ENCODE peak calls at places on chromosome 11, in five cellular contexts. C is Kasumi-1, D is astrocyte of the spinal cord, T is choroid plexus epithelial cell, X is AG20443. B is an unnamed sample.

GRCh38 chr11:73410627-73411026 is 34.4 kb downstream of the RELT start:
- DNase-seq in C (no peak), D (no peak), T (no peak), X (no peak), B (no peak)

GRCh38 chr11:95913830-95914229 is 10.1 kb downstream of the MTMR2 start:
- DNase-seq in C (no peak), X (no peak), T (no peak), D (no peak), B (no peak)

GRCh38 chr11:88779551-88779950 is 286.2 kb downstream of the GRM5 start:
- DNase-seq in X (peak; percentile 66), D (peak; percentile 91), C (no peak), T (peak; percentile 17), B (no peak)

GRCh38 chr11:10371926-10372641 is 67.2 kb downstream of the ADM start:
- DNase-seq in D (no peak), T (no peak), X (no peak), C (no peak), B (no peak)

GRCh38 chr11:132402056-132402684 is 1031.8 kb downstream of the NTM start:
- DNase-seq in D (peak; percentile 62), X (peak; percentile 73), T (peak; percentile 72), C (no peak), B (no peak)

GRCh38 chr11:78647986-78648875 is 73.6 kb upstream of the NARS2 start:
- DNase-seq in X (no peak), C (no peak), T (no peak), D (no peak), B (no peak)

GRCh38 chr11:128772814-128773213 is 78.9 kb downstream of the FLI1 start:
- DNase-seq in C (no peak), X (no peak), T (no peak), D (no peak), B (peak; percentile 73)

GRCh38 chr11:29333993-29334780 is 682.6 kb downstream of the KCNA4 start:
- DNase-seq in D (peak; percentile 83), X (peak; percentile 65), T (peak; percentile 84), C (peak; percentile 60), B (no peak)

GRCh38 chr11:45209904-45210699 is 63.7 kb downstream of the PRDM11 start:
- DNase-seq in C (peak; percentile 87), T (peak; percentile 90), D (peak; percentile 71), X (peak; percentile 30), B (peak; percentile 89)

GRCh38 chr11:18792066-18792591 is 531 bp upstream of the PTPN5 start:
- DNase-seq in D (no peak), C (no peak), X (no peak), T (no peak), B (no peak)

GRCh38 chr11:17848709-17849108 is 114.1 kb downstream of the KCNC1 start:
- DNase-seq in X (no peak), T (no peak), C (no peak), D (no peak), B (no peak)

GRCh38 chr11:9039194-9039593 is 35.4 kb upstream of the NRIP3 start:
- DNase-seq in D (peak; percentile 9), T (peak; percentile 72), X (no peak), C (no peak), B (peak; percentile 54)

GRCh38 chr11:70471254-70471653 is 72.9 kb downstream of the CTTN start:
- DNase-seq in T (peak; percentile 39), X (no peak), D (no peak), C (peak; percentile 26), B (no peak)

GRCh38 chr11:77361184-77361583 is 59.7 kb upstream of the GDPD4 start:
- DNase-seq in T (peak; percentile 68), C (no peak), D (peak; percentile 58), X (peak; percentile 43), B (no peak)

GRCh38 chr11:13680501-13681264 is 12.2 kb downstream of the FAR1 start:
- DNase-seq in T (peak; percentile 44), C (peak; percentile 88), X (no peak), D (peak; percentile 17), B (no peak)

GRCh38 chr11:69443968-69444364 is 37.5 kb upstream of the LINC01488 start:
- DNase-seq in D (peak; percentile 35), T (peak; percentile 35), C (no peak), X (peak; percentile 47), B (no peak)

GRCh38 chr11:75338516-75339218 is 12.8 kb downstream of the ARRB1 start:
- DNase-seq in T (peak; percentile 73), X (no peak), C (no peak), D (no peak), B (no peak)

GRCh38 chr11:13776134-13776815 is 107.8 kb downstream of the FAR1 start:
- DNase-seq in D (no peak), X (no peak), T (no peak), C (no peak), B (no peak)

GRCh38 chr11:130137999-130138398 is 21.6 kb upstream of the ST14 start:
- DNase-seq in C (no peak), D (no peak), T (no peak), X (no peak), B (no peak)

GRCh38 chr11:3095712-3096361 is 38.6 kb upstream of the CARS1 start:
- DNase-seq in T (peak; percentile 79), X (peak; percentile 81), D (peak; percentile 80), C (no peak), B (peak; percentile 44)

GRCh38 chr11:65417221-65417701 is 5.3 kb upstream of the NEAT1 start:
- DNase-seq in C (peak; percentile 58), D (no peak), X (no peak), T (no peak), B (no peak)

GRCh38 chr11:109785714-109786113 is 307.5 kb upstream of the ZC3H12C start:
- DNase-seq in D (peak; percentile 34), T (peak; percentile 31), X (peak; percentile 62), C (no peak), B (no peak)

GRCh38 chr11:65488273-65489058 is 10.4 kb upstream of the MALAT1 start:
- DNase-seq in T (peak; percentile 85), C (no peak), D (peak; percentile 78), X (peak; percentile 37), B (no peak)

GRCh38 chr11:114348200-114349191 is 51.8 kb downstream of the C11orf71 start:
- DNase-seq in C (peak; percentile 52), T (peak; percentile 88), D (peak; percentile 77), X (peak; percentile 46), B (peak; percentile 56)

GRCh38 chr11:22734628-22735345 is 68.4 kb downstream of the GAS2 start:
- DNase-seq in C (no peak), D (no peak), T (peak; percentile 0), X (no peak), B (no peak)

GRCh38 chr11:70630068-70630467 is 231.7 kb downstream of the CTTN start:
- DNase-seq in C (no peak), D (no peak), T (no peak), X (no peak), B (no peak)

GRCh38 chr11:9859491-9860305 is 195.8 kb downstream of the SWAP70 start:
- DNase-seq in C (no peak), T (peak; percentile 89), D (peak; percentile 79), X (no peak), B (no peak)

GRCh38 chr11:129946256-129946655 is 50.9 kb upstream of the NFRKB start:
- DNase-seq in C (no peak), D (peak; percentile 39), T (peak; percentile 31), X (no peak), B (no peak)

GRCh38 chr11:64036081-64037026 is 623 bp downstream of the FLRT1 start:
- DNase-seq in D (peak; percentile 35), C (peak; percentile 30), X (peak; percentile 76), T (peak; percentile 40), B (no peak)

GRCh38 chr11:100791873-100792272 is 104.8 kb downstream of the ARHGAP42 start:
- DNase-seq in C (no peak), D (no peak), T (peak; percentile 23), X (no peak), B (no peak)

GRCh38 chr11:110711776-110712642 is at the start of gene ARHGAP20:
- DNase-seq in T (peak; percentile 83), C (peak; percentile 60), X (peak; percentile 94), D (peak; percentile 46), B (peak; percentile 75)

B was measured in ureter.